ENCODE peak calls at places on chromosome 21, in ten cellular contexts. M is germinal center; Q is RPMI8226; C is stimulated activated CD4-positive, alpha-beta T cell treated with anti-CD3 and anti-CD28 coated beads, Interleukin-1b, Interleukin-23, amount 100 ng/mL, for 48 hours; Y is LHCN-M2; A is mesothelial cell of epicardium; R is NCI-H446 treated with DMSO at 0.1 percent for 48 hours; L is stimulated activated CD8-positive, alpha-beta memory T cell treated with anti-CD3 and anti-CD28 coated beads, Interleukin-2, amount 100 ng/mL, for 1 hour; H is NCI-H1092 treated with DMSO at 0.1 percent for 48 hours; Z is cardiac fibroblast. T is an unnamed sample.

GRCh38 chr21:44998086-44998620 is 58.3 kb downstream of the SLX9 start:
- DNase-seq in R (no peak), C (no peak), H (no peak), M (no peak), Z (no peak), Y (no peak), A (no peak), Q (no peak), L (no peak), T (no peak)

GRCh38 chr21:41403966-41404365 is 22.1 kb upstream of the MX1 start:
- DNase-seq in C (no peak), R (no peak), A (no peak), M (no peak), Z (no peak), H (no peak), Y (no peak), Q (no peak), L (no peak), T (no peak)

GRCh38 chr21:34740198-34740597 is 71.4 kb downstream of the CLIC6 start:
- DNase-seq in Q (no peak), Z (no peak), A (no peak), C (no peak), H (no peak), Y (no peak), L (no peak), M (no peak), R (no peak), T (no peak)

GRCh38 chr21:32403201-32403701 is 9.3 kb upstream of the EVA1C start:
- DNase-seq in L (peak), H (peak), Z (peak), Q (peak), Y (peak), M (peak), A (peak), C (peak), R (no peak), T (no peak)

GRCh38 chr21:32137266-32137665 is 141.6 kb downstream of the MIS18A start:
- DNase-seq in Z (no peak), Q (no peak), Y (no peak), C (no peak), L (no peak), H (no peak), M (no peak), R (no peak), A (no peak), T (no peak)

GRCh38 chr21:17513214-17514123 is 626 bp downstream of the CXADR start:
- DNase-seq in Q (peak), A (peak), L (no peak), M (peak), C (peak), R (no peak), Y (no peak), Z (peak), H (peak), T (peak)

GRCh38 chr21:42758721-42759593 is 105.5 kb downstream of the PDE9A start:
- DNase-seq in Q (no peak), C (no peak), Z (no peak), A (no peak), R (no peak), M (no peak), H (no peak), L (no peak), Y (no peak), T (no peak)

GRCh38 chr21:29334717-29335428 is 36.2 kb downstream of the BACH1 start:
- DNase-seq in R (no peak), L (no peak), A (no peak), H (no peak), Z (peak), M (no peak), Y (peak), C (no peak), Q (no peak), T (no peak)